ENCODE peak calls at places on chromosomes 1 and 21, in seven cellular contexts. S is substantia nigra, X is D341Med, W is EL, F is MCF 10A, D is OCI-LY7, M is iPS-NIHi11. T is an unnamed sample.

GRCh38 chr1:12435639-12436344 is 182.2 kb downstream of the DHRS3 start:
- DNase-seq in S (no peak), X (no peak), W (no peak), M (no peak), F (no peak), D (peak), T (no peak)

GRCh38 chr1:175742790-175743459 is 470 bp downstream of the TNR start:
- DNase-seq in D (no peak), W (peak), S (peak), M (peak), F (peak), X (no peak), T (no peak)

GRCh38 chr1:98333936-98334335 is 327.6 kb upstream of the SNX7 start:
- DNase-seq in S (no peak), F (no peak), D (no peak), M (no peak), W (no peak), X (no peak), T (no peak)

GRCh38 chr1:226495716-226496115 is 52.8 kb upstream of the STUM start:
- DNase-seq in F (peak), M (no peak), X (peak), S (no peak), W (no peak), D (no peak), T (no peak)

GRCh38 chr1:154819628-154820590 is 50.2 kb downstream of the KCNN3 start:
- DNase-seq in X (peak), W (peak), D (peak), F (peak), M (peak), S (no peak), T (no peak)

GRCh38 chr1:204073837-204074273 is 940 bp downstream of the SOX13 start:
- DNase-seq in X (peak), D (no peak), S (no peak), M (no peak), F (no peak), W (peak), T (peak)

GRCh38 chr1:236064674-236065508 is at the start of gene NID1:
- DNase-seq in D (no peak), S (peak), X (peak), W (peak), M (peak), F (no peak), T (peak)

GRCh38 chr1:19357299-19357698 is 45.2 kb downstream of the SLC66A1 start:
- DNase-seq in X (no peak), M (no peak), W (no peak), S (no peak), D (no peak), F (no peak), T (no peak)

GRCh38 chr1:235952950-235953615 is 86.4 kb upstream of the LYST start:
- DNase-seq in S (no peak), M (no peak), W (no peak), D (no peak), X (no peak), F (peak), T (no peak)

GRCh38 chr1:53654216-53655210 is 84.5 kb downstream of the GLIS1 start:
- DNase-seq in W (peak), X (no peak), D (no peak), F (no peak), S (no peak), M (no peak), T (no peak)

GRCh38 chr1:161738627-161739287 is 10.8 kb upstream of the DUSP12 start:
- DNase-seq in D (peak), X (no peak), W (peak), M (no peak), F (peak), S (no peak), T (peak)

GRCh38 chr1:63255153-63255552 is 67.2 kb upstream of the FOXD3 start:
- DNase-seq in X (no peak), F (peak), S (no peak), D (no peak), W (no peak), M (no peak), T (no peak)

GRCh38 chr1:38476111-38476783 is 383.3 kb downstream of the RRAGC start:
- DNase-seq in X (no peak), F (no peak), W (no peak), D (no peak), M (peak), S (no peak), T (no peak)

GRCh38 chr1:24858277-24858676 is 71.8 kb downstream of the RUNX3 start:
- DNase-seq in W (no peak), M (no peak), D (no peak), X (no peak), F (no peak), S (no peak), T (no peak)

GRCh38 chr1:27011058-27011764 is 1.4 kb downstream of the TENT5B start:
- DNase-seq in W (peak), S (no peak), D (no peak), M (peak), X (no peak), F (peak), T (peak)

GRCh38 chr1:167707942-167708341 is 13.8 kb upstream of the MPZL1 start:
- DNase-seq in X (no peak), F (peak), D (no peak), W (no peak), M (no peak), S (no peak), T (no peak)

GRCh38 chr1:27368872-27369703 is 2.3 kb upstream of the MAP3K6 start:
- DNase-seq in W (no peak), X (no peak), S (no peak), D (no peak), M (no peak), F (peak), T (peak)

GRCh38 chr1:4336507-4336906 is 317.9 kb upstream of the AJAP1 start:
- DNase-seq in X (no peak), D (no peak), M (no peak), S (no peak), W (no peak), F (no peak), T (no peak)

GRCh38 chr1:205313681-205314308 is 7.8 kb downstream of the NUAK2 start:
- DNase-seq in D (peak), F (no peak), S (peak), M (peak), W (peak), X (peak), T (peak)

GRCh38 chr1:86868477-86868876 is 45.4 kb downstream of the SELENOF start:
- DNase-seq in M (no peak), X (no peak), W (no peak), D (no peak), F (peak), S (no peak), T (no peak)

GRCh38 chr1:190367200-190367599 is 110.5 kb downstream of the BRINP3 start:
- DNase-seq in D (no peak), W (no peak), X (no peak), M (no peak), S (no peak), F (no peak), T (no peak)

GRCh38 chr1:31792541-31792940 is 23.3 kb downstream of the SPOCD1 start:
- DNase-seq in D (no peak), S (no peak), X (peak), M (no peak), W (no peak), F (no peak), T (no peak)

GRCh38 chr1:9592510-9593075 is 3.9 kb downstream of the TMEM201 start:
- DNase-seq in F (no peak), D (no peak), S (no peak), W (no peak), X (no peak), M (peak), T (no peak)

GRCh38 chr21:36717901-36718465 is 19.1 kb downstream of the SIM2 start:
- DNase-seq in X (no peak), D (no peak), F (no peak), S (no peak), W (no peak), M (no peak), T (no peak)

GRCh38 chr1:100353988-100354387 is 1.7 kb downstream of the CDC14A start:
- DNase-seq in M (peak), X (no peak), F (peak), S (no peak), W (peak), D (peak), T (no peak)

GRCh38 chr1:196180847-196181593 is 427.2 kb downstream of the KCNT2 start:
- DNase-seq in F (peak), W (peak), M (no peak), X (no peak), D (no peak), S (no peak), T (no peak)

GRCh38 chr1:59230622-59231021 is 66.3 kb upstream of the FGGY start:
- DNase-seq in F (no peak), S (no peak), D (no peak), X (no peak), W (no peak), M (no peak), T (no peak)

GRCh38 chr1:119647228-119647733 is 785 bp downstream of the ZNF697 start:
- DNase-seq in F (peak), W (no peak), D (no peak), S (no peak), M (no peak), X (peak), T (peak)

GRCh38 chr1:94863297-94863911 is 43.2 kb downstream of the SLC44A3 start:
- DNase-seq in S (no peak), M (no peak), X (no peak), F (peak), D (no peak), W (peak), T (no peak)

GRCh38 chr1:85502625-85503083 is 37.7 kb upstream of the DDAH1 start:
- DNase-seq in M (peak), S (no peak), W (peak), X (peak), F (peak), D (peak), T (peak)

T was measured in right cardiac atrium.